ENCODE peak calls at places on chromosome 22, in nine cellular contexts. C, X, O, Z, S, D, Y, R and B are unnamed samples. For H3K4me1, the result is how much of the 10 kb centered on the place peaks cover.

GRCh38 chr22:43539572-43540533 is 128.0 kb downstream of the MPPED1 start:
- DNase-seq in C (no peak), X (no peak), O (no peak), Z (no peak), S (no peak), D (no peak), Y (no peak), R (no peak), B (no peak)

GRCh38 chr22:41862160-41862529 is 29.2 kb downstream of the SREBF2 start:
- DNase-seq in C (no peak), X (no peak), O (no peak), Z (no peak), S (no peak), D (no peak), Y (no peak), R (no peak), B (no peak)

GRCh38 chr22:39325392-39325932 is 6.0 kb upstream of the RPL3 start:
- DNase-seq in C (no peak), X (no peak), O (no peak), Z (no peak), S (no peak), D (no peak), Y (no peak), R (no peak), B (no peak)

GRCh38 chr22:43922123-43922522 is 1.5 kb upstream of the PNPLA3 start:
- DNase-seq in C (peak), X (no peak), O (no peak), Z (no peak), S (no peak), D (no peak), Y (no peak), R (no peak), B (no peak)

GRCh38 chr22:20571531-20572007 is 64.2 kb downstream of the MED15 start:
- DNase-seq in C (peak), X (no peak), O (peak), Z (peak), S (no peak), D (no peak), Y (no peak), R (no peak), B (no peak)

GRCh38 chr22:19629331-19629719 is 85.0 kb upstream of the SEPTIN5 start:
- DNase-seq in C (no peak), X (no peak), O (no peak), Z (no peak), S (no peak), D (no peak), Y (no peak), R (peak), B (no peak)

GRCh38 chr22:34070051-34070450 is 149.8 kb upstream of the LARGE1 start:
- DNase-seq in C (no peak), X (no peak), O (no peak), Z (no peak), S (no peak), D (no peak), Y (no peak), R (no peak), B (no peak)

GRCh38 chr22:17823226-17823625 is 49.0 kb upstream of the BID start:
- DNase-seq in C (no peak), X (no peak), O (no peak), Z (no peak), S (no peak), D (no peak), Y (no peak), R (no peak), B (no peak)

GRCh38 chr22:19085233-19086043 is 36.8 kb downstream of the DGCR2 start:
- DNase-seq in C (peak), X (no peak), O (no peak), Z (no peak), S (no peak), D (no peak), Y (no peak), R (peak), B (no peak)

GRCh38 chr22:42720263-42721044 is at the start of gene A4GALT:
- DNase-seq in C (no peak), X (peak), O (no peak), Z (no peak), S (no peak), D (no peak), Y (no peak), R (no peak), B (no peak)

DNA sequence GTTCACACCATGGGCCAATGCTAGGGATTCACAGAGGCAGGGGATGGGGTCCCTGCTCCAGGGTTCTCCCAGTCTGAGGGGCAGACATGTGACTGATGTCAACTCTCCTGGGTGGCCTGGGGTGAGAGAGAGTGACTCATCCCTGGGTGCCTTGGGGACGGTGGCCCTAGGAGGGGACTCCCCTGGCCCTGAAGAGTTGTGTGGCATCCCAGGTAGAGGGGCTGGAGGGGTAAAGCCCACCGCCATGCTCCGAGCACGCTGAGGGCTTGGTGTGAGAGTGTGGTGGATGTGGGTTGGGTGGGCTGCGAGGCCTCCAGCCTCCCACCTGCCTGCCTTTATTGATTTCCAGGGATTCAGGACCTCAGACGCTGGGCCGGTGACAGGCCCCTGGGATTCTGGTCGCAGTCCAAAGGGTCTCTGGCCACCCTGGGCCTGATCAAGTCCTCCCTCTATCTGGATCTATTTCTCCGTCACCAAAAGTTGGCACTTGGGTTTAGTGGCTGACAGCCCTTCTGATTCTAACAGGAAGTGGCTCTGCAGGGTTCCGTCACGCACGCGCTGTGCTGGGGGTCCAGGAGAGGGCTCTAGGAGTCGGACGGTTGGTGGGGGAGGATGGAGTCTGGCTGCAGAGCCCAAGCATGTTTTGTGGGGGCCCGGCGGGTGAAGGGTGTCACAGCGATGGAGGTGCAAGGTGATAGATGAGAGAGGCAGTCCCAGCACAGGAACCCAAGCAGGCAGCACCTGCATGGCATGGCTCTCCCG is 27.3 kb upstream of the WNT7B start:
- DNase-seq in C (no peak), X (peak), O (no peak), Z (no peak), S (peak), D (no peak), Y (no peak), R (peak), B (no peak)
- H3K4me1 ChIP-seq in C (under half), X (under half), O (under half), Z (half or more), S (under half), D (under half), Y (under half), R (under half), B (under half)

GRCh38 chr22:49964136-49964492 is 3.5 kb downstream of the PIM3 start:
- DNase-seq in C (no peak), X (peak), O (peak), Z (no peak), S (no peak), D (peak), Y (no peak), R (peak), B (no peak)
- H3K27ac ChIP-seq in C (no peak), X (no peak), O (peak), Z (peak), S (peak), D (peak), Y (no peak), R (peak), B (no peak)

GRCh38 chr22:45211435-45211834 is 29.3 kb downstream of the KIAA0930 start:
- DNase-seq in C (no peak), X (no peak), O (no peak), Z (no peak), S (no peak), D (no peak), Y (no peak), R (no peak), B (no peak)

GRCh38 chr22:45210577-45211431 is 29.9 kb downstream of the KIAA0930 start:
- DNase-seq in C (no peak), X (no peak), O (no peak), Z (no peak), S (peak), D (peak), Y (no peak), R (no peak), B (no peak)

GRCh38 chr22:45211848-45212247 is 28.8 kb downstream of the KIAA0930 start:
- DNase-seq in C (no peak), X (no peak), O (no peak), Z (no peak), S (peak), D (peak), Y (no peak), R (no peak), B (no peak)

GRCh38 chr22:45212992-45213751 is 27.5 kb downstream of the KIAA0930 start:
- DNase-seq in C (no peak), X (peak), O (no peak), Z (peak), S (peak), D (peak), Y (no peak), R (peak), B (peak)

GRCh38 chr22:45212306-45212709 is 28.4 kb downstream of the KIAA0930 start:
- DNase-seq in C (peak), X (peak), O (no peak), Z (peak), S (peak), D (peak), Y (no peak), R (peak), B (peak)
- H3K4me3 ChIP-seq in C (no peak), X (peak), O (no peak), Z (peak), S (peak), D (no peak), Y (no peak), R (peak), B (peak)

GRCh38 chr22:35911877-35912276 is 116.7 kb downstream of the RBFOX2 start:
- DNase-seq in C (no peak), X (no peak), O (no peak), Z (no peak), S (no peak), D (no peak), Y (no peak), R (no peak), B (no peak)
- H3K4me1 ChIP-seq in C (under half), X (under half), O (half or more), Z (half or more), S (under half), D (under half), Y (under half), R (under half), B (under half)

GRCh38 chr22:24728790-24729637 is 45.5 kb downstream of the PIWIL3 start:
- DNase-seq in C (no peak), X (peak), O (no peak), Z (peak), S (no peak), D (no peak), Y (no peak), R (no peak), B (no peak)
- H3K27ac ChIP-seq in C (no peak), X (peak), O (no peak), Z (peak), S (no peak), D (no peak), Y (no peak), R (no peak), B (no peak)

GRCh38 chr22:27273386-27273785 is 528.2 kb downstream of the MN1 start:
- DNase-seq in C (peak), X (no peak), O (no peak), Z (no peak), S (no peak), D (no peak), Y (no peak), R (no peak), B (no peak)
- H3K4me3 ChIP-seq in C (no peak), X (no peak), O (no peak), Z (no peak), S (no peak), D (no peak), Y (no peak), R (no peak), B (no peak)

GRCh38 chr22:29270475-29271271 is 2.6 kb downstream of the EWSR1 start:
- DNase-seq in C (no peak), X (no peak), O (no peak), Z (no peak), S (no peak), D (no peak), Y (no peak), R (peak), B (no peak)

GRCh38 chr22:29268511-29269229 is 602 bp downstream of the EWSR1 start:
- DNase-seq in C (peak), X (peak), O (peak), Z (peak), S (no peak), D (peak), Y (no peak), R (peak), B (no peak)

GRCh38 chr22:29269230-29269604 is 1.1 kb downstream of the EWSR1 start:
- DNase-seq in C (peak), X (no peak), O (no peak), Z (no peak), S (no peak), D (no peak), Y (no peak), R (peak), B (no peak)

GRCh38 chr22:29267858-29268510 is at the start of the genes EWSR1 and RHBDD3:
- DNase-seq in C (peak), X (peak), O (peak), Z (peak), S (peak), D (peak), Y (peak), R (peak), B (peak)

GRCh38 chr22:29269731-29270474 is 1.8 kb downstream of the EWSR1 start:
- DNase-seq in C (peak), X (no peak), O (no peak), Z (no peak), S (no peak), D (no peak), Y (no peak), R (peak), B (no peak)
- H3K4me1 ChIP-seq in C (under half), X (under half), O (half or more), Z (half or more), S (under half), D (half or more), Y (under half), R (under half), B (under half)

GRCh38 chr22:31275576-31275975 is 16.7 kb downstream of the PIK3IP1 start:
- DNase-seq in C (no peak), X (no peak), O (no peak), Z (no peak), S (no peak), D (no peak), Y (no peak), R (no peak), B (no peak)
- H3K27ac ChIP-seq in C (no peak), X (no peak), O (no peak), Z (no peak), S (no peak), D (no peak), Y (no peak), R (no peak), B (no peak)

DNA sequence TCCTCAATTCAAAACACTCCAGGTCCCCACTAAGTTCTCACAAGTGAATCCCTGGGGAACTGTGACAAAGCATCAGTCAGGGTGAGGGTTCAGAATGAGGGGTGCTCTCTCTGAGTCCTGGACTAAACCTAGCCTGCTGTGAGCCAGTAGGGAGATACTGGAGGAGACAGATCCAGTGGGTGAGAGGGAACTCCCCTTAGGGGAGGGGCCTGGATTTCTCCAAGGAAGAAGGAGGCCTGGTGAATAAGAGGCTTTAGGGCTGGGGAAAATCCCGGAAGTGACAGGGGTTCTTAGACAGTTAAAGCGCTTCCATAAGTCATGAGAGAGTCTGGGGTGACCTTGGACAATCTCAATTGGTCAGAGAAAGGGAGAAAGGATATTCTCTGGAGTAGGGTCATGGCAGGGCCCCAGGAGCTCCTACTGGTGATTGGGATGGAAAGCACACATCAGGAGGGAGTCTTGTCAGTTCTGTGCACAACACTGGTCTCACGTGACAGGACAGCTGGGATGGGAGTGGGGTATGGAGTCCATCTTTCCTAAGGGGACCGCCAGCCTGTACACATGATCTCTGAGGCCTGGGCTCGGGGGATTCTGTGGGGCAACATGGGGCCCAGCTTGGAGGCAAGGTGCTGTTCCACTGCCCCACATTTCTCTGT is 1.5 kb downstream of the TBC1D10A start:
- DNase-seq in C (peak), X (peak), O (no peak), Z (peak), S (no peak), D (no peak), Y (no peak), R (peak), B (peak)
- H3K4me3 ChIP-seq in C (no peak), X (peak), O (no peak), Z (peak), S (peak), D (peak), Y (no peak), R (peak), B (peak)